ENCODE peak calls at places on chromosomes 6 and 20, in eight cellular contexts. J, D, W, S, I, C, Y and N are unnamed samples.

GRCh38 chr6:133551847-133552331 is 310.7 kb downstream of the EYA4 start:
- DNase-seq in C (no peak), Y (no peak), D (no peak), J (no peak), I (peak; percentile 31), S (peak; percentile 99), W (peak; percentile 71), N (peak; percentile 23)

GRCh38 chr20:35523298-35523888 is 6.1 kb downstream of the C20orf173 start:
- DNase-seq in S (no peak), I (peak; percentile 49), J (no peak), C (peak; percentile 81), W (peak; percentile 12), Y (peak; percentile 59), D (peak; percentile 26), N (no peak)

GRCh38 chr6:156413156-156413555 is 364.0 kb upstream of the ARID1B start:
- DNase-seq in J (no peak), I (no peak), S (no peak), W (peak; percentile 61), Y (no peak), D (no peak), C (no peak), N (no peak)

GRCh38 chr6:44926556-44926955 is 401.6 kb upstream of the RUNX2 start:
- DNase-seq in S (no peak), W (peak; percentile 67), J (no peak), I (no peak), Y (no peak), D (no peak), C (no peak), N (no peak)

GRCh38 chr6:64034840-64035656 is 399.4 kb downstream of the PHF3 start:
- DNase-seq in Y (no peak), I (peak; percentile 29), D (no peak), W (peak; percentile 97), J (no peak), S (no peak), C (no peak), N (no peak)

GRCh38 chr6:90231798-90232197 is 64.8 kb downstream of the BACH2 start:
- DNase-seq in D (no peak), W (no peak), I (no peak), S (no peak), J (no peak), C (no peak), Y (no peak), N (no peak)

GRCh38 chr6:160300076-160300695 is 41.6 kb upstream of the SLC22A2 start:
- DNase-seq in W (peak; percentile 86), C (peak; percentile 34), D (no peak), J (no peak), S (no peak), Y (no peak), I (no peak), N (no peak)

GRCh38 chr6:39982720-39983119 is 48.5 kb upstream of the MOCS1 start:
- DNase-seq in Y (no peak), I (no peak), W (no peak), J (no peak), D (no peak), S (no peak), C (no peak), N (no peak)

GRCh38 chr6:132527791-132528190 is 10.3 kb upstream of the TAAR9 start:
- DNase-seq in W (peak; percentile 48), D (no peak), S (no peak), Y (no peak), I (no peak), C (no peak), J (no peak), N (no peak)

GRCh38 chr20:50126662-50127061 is 13.7 kb upstream of the UBE2V1 start:
- DNase-seq in Y (no peak), J (no peak), C (no peak), S (no peak), W (no peak), D (no peak), I (no peak), N (no peak)

GRCh38 chr6:167759206-167759605 is 67.5 kb upstream of the AFDN start:
- DNase-seq in Y (no peak), S (no peak), W (no peak), C (no peak), J (no peak), I (no peak), D (no peak), N (no peak)

GRCh38 chr20:23225407-23226060 is 125.1 kb upstream of the NXT1 start:
- DNase-seq in W (peak; percentile 97), D (no peak), C (no peak), I (no peak), J (peak; percentile 84), S (peak; percentile 51), Y (no peak), N (peak; percentile 80)
- TF ChIP-seq CTCF in W (no peak), D (no peak), C (no peak), I (no peak), J (no peak), S (no peak), Y (no peak), N (no peak)

DNA sequence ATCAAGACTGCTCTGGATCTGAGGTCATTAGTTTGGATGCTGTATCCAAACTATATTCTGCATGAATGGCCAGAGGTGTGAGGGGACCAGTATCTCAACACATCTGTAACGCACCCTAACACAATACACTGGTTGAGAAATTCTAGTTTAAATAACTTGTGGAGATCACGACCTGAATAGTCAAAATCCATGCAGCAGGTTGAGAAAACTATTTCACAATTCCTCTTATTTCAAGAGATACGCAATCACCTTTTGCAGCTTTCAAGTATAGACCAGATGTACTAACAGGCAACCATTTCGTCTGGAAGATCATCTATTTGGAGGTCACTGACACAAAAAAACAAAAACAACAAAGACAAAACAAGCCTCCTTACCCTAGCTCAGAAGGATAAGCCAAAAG is 11.1 kb downstream of the CSNK2A1 start:
- DNase-seq in I (no peak), W (no peak), C (no peak), Y (no peak), J (no peak), D (no peak), S (no peak), N (no peak)
- TF ChIP-seq CTCF in I (no peak), W (no peak), C (no peak), Y (no peak), J (no peak), D (no peak), S (no peak), N (no peak)

GRCh38 chr6:114249522-114249921 is 93.3 kb downstream of the HS3ST5 start:
- DNase-seq in W (no peak), D (no peak), S (no peak), Y (no peak), J (no peak), I (no peak), C (no peak), N (no peak)

DNA sequence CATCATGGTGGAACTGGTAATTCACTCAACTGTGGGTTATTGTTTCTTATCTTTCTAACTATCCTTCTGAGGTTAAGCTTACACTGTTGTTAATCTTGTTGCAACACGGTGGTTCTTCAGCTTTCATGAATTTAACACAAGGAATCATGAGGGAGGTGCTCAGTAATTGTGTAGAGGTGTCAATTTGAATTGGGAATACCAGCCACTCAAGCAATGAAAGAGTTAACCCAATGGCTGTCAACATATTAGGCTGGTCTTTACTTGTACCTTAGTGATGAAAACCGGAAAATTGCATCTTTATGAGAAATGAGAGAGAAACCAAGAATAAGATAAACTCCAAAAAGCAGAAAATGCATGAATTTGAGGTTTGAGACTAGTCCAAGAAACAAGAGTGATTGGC is 95.7 kb downstream of the HS3ST5 start:
- DNase-seq in W (no peak), I (no peak), C (no peak), D (no peak), Y (no peak), J (no peak), S (no peak), N (no peak)
- TF ChIP-seq CTCF in W (no peak), I (no peak), C (no peak), D (no peak), Y (no peak), J (no peak), S (no peak), N (no peak)

GRCh38 chr6:28895131-28895812 is 28.5 kb downstream of the TRIM27 start:
- DNase-seq in J (peak; percentile 95), D (peak; percentile 92), C (peak; percentile 99), Y (peak; percentile 82), I (peak; percentile 92), S (peak; percentile 75), W (peak; percentile 93), N (peak; percentile 85)
- TF ChIP-seq CTCF in J (no peak), D (no peak), C (no peak), Y (no peak), I (no peak), S (no peak), W (no peak), N (no peak)

DNA sequence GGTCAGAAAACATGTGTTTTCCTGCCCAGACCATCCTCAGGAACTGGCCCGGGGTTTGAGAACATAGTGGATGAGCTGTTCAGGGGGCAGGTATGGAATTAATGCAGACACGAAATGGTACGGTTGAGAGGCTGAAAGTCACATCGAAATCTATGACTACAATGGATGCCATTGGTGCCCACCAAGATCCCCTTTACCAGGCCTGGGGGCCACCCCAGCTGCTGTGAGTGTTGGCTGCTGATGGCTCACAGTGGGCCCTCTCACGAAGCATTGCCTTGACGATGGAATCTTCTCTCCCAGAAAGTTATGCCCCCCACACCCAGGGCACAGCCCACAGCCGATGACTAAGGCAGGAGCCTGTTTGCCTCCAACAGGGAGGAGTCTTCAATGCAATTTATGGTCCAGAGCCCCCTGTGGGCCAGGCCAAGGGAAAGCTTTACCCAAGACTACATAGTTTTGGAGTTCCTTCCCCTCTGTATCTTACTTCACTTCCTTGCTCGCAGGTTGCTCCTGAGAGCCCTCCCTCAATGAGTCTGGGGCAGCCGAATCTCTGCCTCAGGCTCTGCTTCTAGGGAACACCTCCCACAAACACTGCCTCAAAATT is 92.6 kb downstream of the BFSP1 start:
- DNase-seq in D (no peak), C (peak; percentile 42), Y (no peak), J (no peak), S (no peak), I (no peak), W (no peak), N (no peak)
- TF ChIP-seq CTCF in D (no peak), C (peak; percentile 34), Y (no peak), J (no peak), S (no peak), I (peak; percentile 2), W (no peak), N (no peak)

DNA sequence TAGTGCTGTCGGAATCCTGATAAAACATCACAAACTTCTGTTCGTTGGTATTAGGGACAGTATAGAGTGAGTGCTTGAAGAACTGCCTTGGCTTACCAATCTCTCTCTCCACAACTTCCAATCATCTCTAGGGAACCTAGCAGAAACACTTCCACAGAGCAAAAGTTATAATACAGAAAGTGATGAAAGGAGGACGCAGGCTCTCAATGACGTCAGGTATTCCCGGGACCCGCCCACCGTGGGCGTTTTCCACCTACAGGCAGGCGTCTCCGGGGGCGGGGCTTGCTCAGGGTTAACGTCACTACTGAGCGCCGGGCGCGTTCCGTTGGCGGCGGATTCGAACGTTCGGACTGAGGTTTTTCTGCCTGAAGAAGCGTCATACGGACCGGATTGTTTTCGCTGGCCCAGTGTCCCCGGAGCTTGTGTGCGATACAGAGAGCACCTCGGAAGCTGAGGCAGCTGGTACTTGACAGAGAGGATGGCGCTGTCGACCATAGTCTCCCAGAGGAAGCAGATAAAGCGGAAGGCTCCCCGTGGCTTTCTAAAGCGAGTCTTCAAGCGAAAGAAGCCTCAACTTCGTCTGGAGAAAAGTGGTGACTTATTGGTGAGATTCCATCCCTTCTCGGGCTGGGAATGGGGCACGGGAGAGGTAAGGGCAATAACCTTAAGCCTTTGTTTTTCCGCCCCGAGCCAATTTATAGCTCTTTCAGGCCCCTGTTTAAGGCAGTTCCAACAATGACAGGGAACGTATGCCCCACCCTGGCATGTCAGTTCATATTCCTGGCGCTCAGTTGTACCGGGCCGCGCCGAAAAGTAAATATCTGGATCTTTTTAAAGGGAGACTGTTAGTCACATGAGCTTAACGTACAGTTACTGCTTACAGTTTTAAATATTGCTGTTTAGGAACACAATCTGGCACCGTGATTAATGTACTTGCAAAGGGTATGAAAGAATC is at the start of gene CENPW:
- DNase-seq in Y (peak; percentile 96), D (peak; percentile 92), C (peak; percentile 98), S (peak; percentile 7), W (peak; percentile 83), I (peak; percentile 96), J (peak; percentile 75), N (peak; percentile 32)
- TF ChIP-seq CTCF in Y (no peak), D (no peak), C (no peak), S (no peak), W (no peak), I (no peak), J (no peak), N (no peak)